ENCODE peak calls at places on chromosomes 6 and 20, in nine cellular contexts. D, M, R, G, U, O, F, J and L are unnamed samples.

GRCh38 chr6:54846857-54847721 is 518 bp downstream of the FAM83B start:
- DNase-seq in D (no peak), G (peak), J (no peak), M (no peak), R (no peak), O (no peak), F (no peak), U (no peak), L (peak)

GRCh38 chr6:56399250-56399671 is 151.9 kb upstream of the COL21A1 start:
- DNase-seq in J (no peak), G (no peak), O (no peak), F (no peak), R (no peak), D (no peak), U (no peak), M (no peak), L (no peak)

GRCh38 chr6:136076496-136076895 is 173.6 kb downstream of the MTFR2 start:
- DNase-seq in G (no peak), O (no peak), R (no peak), M (no peak), U (no peak), F (no peak), J (no peak), D (no peak), L (peak)

GRCh38 chr6:84575264-84575663 is 189.1 kb downstream of the TBX18 start:
- DNase-seq in O (no peak), F (peak), M (no peak), D (no peak), G (no peak), J (peak), U (no peak), R (peak), L (no peak)

GRCh38 chr6:121382467-121383121 is 48.3 kb upstream of the TBC1D32 start:
- DNase-seq in M (no peak), D (no peak), U (no peak), G (no peak), F (no peak), R (no peak), J (no peak), O (no peak), L (no peak)

GRCh38 chr20:46220808-46221207 is 87.5 kb downstream of the CDH22 start:
- DNase-seq in J (no peak), F (no peak), R (no peak), D (no peak), M (peak), G (no peak), O (no peak), U (no peak), L (no peak)

GRCh38 chr6:2850480-2851150 is 9.0 kb upstream of the SERPINB1 start:
- DNase-seq in J (peak), F (no peak), O (no peak), R (no peak), D (no peak), U (no peak), M (no peak), G (no peak), L (no peak)

GRCh38 chr6:32885698-32886286 is 31.8 kb downstream of the PSMB9 start:
- DNase-seq in M (peak), O (no peak), F (peak), D (peak), U (no peak), G (no peak), R (peak), J (no peak), L (peak)

GRCh38 chr6:25670793-25671513 is 18.9 kb downstream of the SCGN start:
- DNase-seq in D (no peak), R (no peak), U (no peak), F (no peak), M (no peak), O (no peak), J (no peak), G (no peak), L (no peak)

GRCh38 chr20:50409495-50409894 is 100.7 kb upstream of the PTPN1 start:
- DNase-seq in D (no peak), F (no peak), M (no peak), U (peak), J (no peak), G (no peak), R (no peak), O (no peak), L (no peak)

GRCh38 chr6:129672883-129673631 is 36.9 kb downstream of the ARHGAP18 start:
- DNase-seq in F (peak), D (no peak), U (no peak), R (peak), G (no peak), M (no peak), J (peak), O (no peak), L (peak)

GRCh38 chr6:125421853-125422252 is 120.1 kb upstream of the HDDC2 start:
- DNase-seq in J (peak), F (no peak), R (no peak), M (no peak), O (peak), D (no peak), G (no peak), U (no peak), L (no peak)

GRCh38 chr6:70886661-70887060 is 70.2 kb downstream of the B3GAT2 start:
- DNase-seq in D (no peak), F (no peak), R (no peak), U (no peak), M (no peak), G (no peak), O (no peak), J (no peak), L (no peak)

GRCh38 chr6:53605543-53606235 is 59.9 kb downstream of the KLHL31 start:
- DNase-seq in F (no peak), G (no peak), M (no peak), O (no peak), R (no peak), D (no peak), J (no peak), U (no peak), L (no peak)

GRCh38 chr6:79604583-79605037 is 26.5 kb upstream of the SH3BGRL2 start:
- DNase-seq in M (peak), R (no peak), F (no peak), G (no peak), O (no peak), D (no peak), J (peak), U (no peak), L (peak)

GRCh38 chr20:23820493-23820892 is 6.0 kb downstream of the CST2 start:
- DNase-seq in F (no peak), G (no peak), R (no peak), O (no peak), U (no peak), M (no peak), J (peak), D (no peak), L (no peak)

GRCh38 chr6:35302604-35303218 is 5.1 kb downstream of the DEF6 start:
- DNase-seq in U (no peak), J (no peak), R (peak), O (peak), M (peak), D (peak), G (no peak), F (peak), L (peak)

GRCh38 chr20:19866070-19866469 is 108.0 kb downstream of the RIN2 start:
- DNase-seq in M (no peak), F (no peak), J (no peak), U (no peak), D (no peak), G (no peak), O (no peak), R (no peak), L (no peak)

GRCh38 chr6:52312461-52312860 is 27.9 kb upstream of the MCM3 start:
- DNase-seq in D (no peak), U (no peak), R (no peak), G (no peak), M (no peak), O (no peak), J (no peak), F (no peak), L (no peak)

GRCh38 chr6:132648356-132648755 is 10.6 kb downstream of the TAAR1 start:
- DNase-seq in M (no peak), D (no peak), R (no peak), O (no peak), G (no peak), U (no peak), J (peak), F (no peak), L (peak)

GRCh38 chr20:52313335-52313963 is 121.9 kb upstream of the ZFP64 start:
- DNase-seq in M (no peak), U (no peak), O (no peak), F (no peak), G (no peak), J (peak), D (no peak), R (no peak), L (no peak)

GRCh38 chr6:25346064-25346463 is 66.9 kb downstream of the CARMIL1 start:
- DNase-seq in U (no peak), J (no peak), M (no peak), R (no peak), F (no peak), G (no peak), D (no peak), O (no peak), L (no peak)

GRCh38 chr20:51687071-51687470 is 81.1 kb downstream of the ATP9A start:
- DNase-seq in G (no peak), M (no peak), O (no peak), J (peak), R (no peak), D (no peak), F (no peak), U (no peak), L (peak)

GRCh38 chr6:41826343-41827043 is 39.0 kb downstream of the TOMM6 start:
- DNase-seq in D (no peak), R (no peak), J (no peak), O (no peak), G (no peak), F (no peak), M (no peak), U (no peak), L (no peak)

GRCh38 chr20:63417213-63418120 is 55.0 kb downstream of the KCNQ2 start:
- DNase-seq in O (no peak), D (no peak), F (no peak), R (no peak), G (no peak), J (no peak), U (no peak), M (no peak), L (no peak)

GRCh38 chr6:151452750-151453427 is 963 bp upstream of the RMND1 start:
- DNase-seq in U (no peak), M (no peak), O (no peak), J (no peak), F (no peak), G (no peak), R (peak), D (peak), L (peak)

GRCh38 chr20:6122873-6123649 is at the start of gene FERMT1:
- DNase-seq in R (peak), D (no peak), G (peak), J (peak), O (no peak), F (no peak), M (no peak), U (peak), L (peak)

GRCh38 chr20:9407805-9408421 is 106.5 kb upstream of the LAMP5 start:
- DNase-seq in F (peak), G (no peak), D (peak), R (peak), M (peak), U (peak), J (peak), O (no peak), L (no peak)

GRCh38 chr6:72414648-72415047 is 207.2 kb upstream of the KCNQ5 start:
- DNase-seq in J (no peak), F (no peak), O (no peak), M (no peak), R (no peak), U (no peak), D (no peak), G (no peak), L (no peak)

GRCh38 chr6:151763303-151763702 is 44.2 kb upstream of the ESR1 start:
- DNase-seq in D (no peak), J (peak), G (no peak), R (no peak), F (no peak), M (peak), O (no peak), U (peak), L (peak)

GRCh38 chr6:96939019-96939805 is 14.7 kb downstream of the KLHL32 start:
- DNase-seq in F (no peak), M (no peak), D (no peak), U (no peak), J (peak), G (no peak), O (no peak), R (no peak), L (peak)

GRCh38 chr6:114521926-114522325 is 179.1 kb upstream of the HS3ST5 start:
- DNase-seq in J (no peak), O (no peak), M (no peak), G (no peak), U (no peak), F (no peak), D (no peak), R (no peak), L (no peak)

GRCh38 chr6:90429713-90430112 is 133.1 kb upstream of the BACH2 start:
- DNase-seq in R (no peak), U (no peak), F (no peak), D (peak), J (no peak), O (no peak), M (no peak), G (no peak), L (no peak)

GRCh38 chr20:24543741-24544140 is 74.3 kb downstream of the SYNDIG1 start:
- DNase-seq in G (no peak), M (no peak), U (no peak), F (no peak), J (no peak), R (no peak), O (no peak), D (no peak), L (no peak)

DNA sequence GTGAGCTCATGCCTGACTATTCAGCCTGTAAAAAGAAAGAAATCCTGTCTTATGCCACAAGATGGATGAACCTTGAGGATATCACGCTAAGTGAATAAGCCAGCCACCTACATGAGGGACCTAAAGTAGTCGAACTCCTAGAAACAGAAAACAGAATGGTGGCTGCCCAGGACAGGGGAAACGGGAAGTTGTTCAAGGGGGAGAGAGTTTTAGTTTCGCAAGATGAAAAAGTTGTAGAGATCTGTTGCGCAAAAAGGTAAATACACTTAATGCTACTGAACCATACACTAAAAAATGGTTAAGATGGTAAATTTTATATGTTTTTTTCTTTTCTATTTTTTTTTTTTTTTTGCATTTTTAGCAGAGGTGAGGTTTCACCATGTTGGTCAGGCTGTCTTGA is 74.1 kb upstream of the RALY start:
- DNase-seq in G (no peak), J (no peak), R (no peak), M (no peak), O (no peak), U (no peak), F (no peak), D (no peak), L (no peak)
- H3K27ac ChIP-seq in G (no peak), J (no peak), R (no peak), M (no peak), O (no peak), U (no peak), F (no peak), D (no peak), L (no peak)

GRCh38 chr20:1533059-1533458 is 24.4 kb downstream of the SIRPD start:
- DNase-seq in R (no peak), U (no peak), F (no peak), G (no peak), O (no peak), M (no peak), D (no peak), J (no peak), L (no peak)
- TF ChIP-seq CTCF in R (peak), U (no peak), F (peak), G (no peak), O (no peak), M (no peak), D (peak), J (no peak), L (no peak)

GRCh38 chr6:140980265-140980887 is 1152.3 kb upstream of the GJE1 start:
- DNase-seq in O (no peak), R (no peak), J (peak), D (no peak), M (no peak), F (no peak), U (no peak), G (no peak), L (no peak)
- H3K4me3 ChIP-seq in O (no peak), R (no peak), J (no peak), D (no peak), M (no peak), F (no peak), U (no peak), G (no peak), L (peak)

DNA sequence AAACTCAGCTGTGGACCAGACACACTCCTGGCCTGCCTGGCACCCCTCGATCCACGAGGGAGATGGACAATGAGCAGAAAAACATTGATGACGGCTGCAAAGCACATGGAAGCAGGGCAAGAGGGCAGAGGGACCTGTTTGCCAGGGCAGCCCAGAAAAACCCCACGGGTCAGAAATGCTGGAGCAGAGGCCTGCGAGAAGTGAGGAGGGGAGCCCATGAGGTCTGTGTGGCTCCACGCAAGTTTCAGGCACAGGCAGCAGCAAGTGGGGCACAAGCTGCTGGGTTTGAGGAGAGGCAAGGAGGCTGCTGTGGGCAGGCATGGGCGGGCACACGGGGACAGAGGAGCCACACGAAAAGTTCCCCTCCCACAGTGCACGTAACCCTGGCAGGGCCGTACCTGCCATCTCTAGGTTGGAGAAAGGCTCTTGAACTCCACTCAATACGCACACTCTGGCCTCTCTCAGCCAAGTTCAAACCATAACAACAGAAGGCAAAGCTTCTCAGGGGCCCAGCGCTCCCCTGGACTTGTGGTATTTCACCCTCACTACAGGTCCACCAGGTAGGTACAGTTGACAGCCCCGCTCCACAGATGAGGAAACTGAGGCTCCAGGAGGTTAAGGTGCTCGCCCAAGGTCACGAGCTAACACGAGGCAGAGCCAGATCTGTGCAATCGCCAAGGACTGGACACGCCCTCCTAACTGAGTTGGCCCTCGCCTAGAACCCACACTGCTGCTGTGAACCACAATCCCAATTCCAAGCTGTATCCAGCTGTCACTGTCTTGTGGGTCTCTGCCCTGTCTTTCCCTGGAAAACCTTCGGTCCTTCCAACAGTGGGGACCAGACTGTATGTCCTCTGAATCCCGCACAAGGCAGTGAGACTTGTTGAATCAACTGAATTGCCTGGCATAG is 108.2 kb downstream of the NOL4L start:
- DNase-seq in R (no peak), D (no peak), U (no peak), O (no peak), M (no peak), J (no peak), F (no peak), G (peak), L (peak)
- H3K27ac ChIP-seq in R (no peak), D (no peak), U (peak), O (no peak), M (peak), J (no peak), F (no peak), G (peak), L (no peak)

DNA sequence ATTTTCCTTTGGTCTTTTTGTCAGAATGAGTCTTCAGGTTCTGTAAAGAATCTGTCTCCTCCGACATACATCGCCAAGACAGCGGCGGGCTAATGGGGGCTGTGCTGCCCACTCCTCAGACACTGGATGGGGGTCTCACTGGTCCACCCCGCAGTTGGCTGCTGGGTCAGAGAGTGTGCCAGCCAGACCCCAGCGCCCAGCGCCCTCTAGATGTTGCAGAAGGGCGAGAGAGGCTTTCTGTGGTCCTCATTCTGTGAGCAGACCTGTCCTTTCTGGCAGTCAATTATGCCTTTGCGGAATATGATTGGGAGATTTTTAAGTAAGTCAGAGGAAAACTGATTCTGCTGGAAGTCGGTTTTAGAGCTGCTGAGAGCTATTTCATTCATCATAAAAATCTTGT is 7.8 kb upstream of the CCR6 start:
- DNase-seq in U (no peak), O (no peak), F (no peak), R (no peak), G (no peak), D (peak), M (no peak), J (no peak), L (no peak)
- TF ChIP-seq CTCF in U (no peak), O (no peak), F (peak), R (no peak), G (no peak), D (peak), M (no peak), J (no peak), L (no peak)